ENCODE peak calls at places on chromosome X, in six cellular contexts. One of them, this sample, is unnamed.

GRCh38 chrX:71098302-71098701 is 2.7 kb downstream of the FOXO4 start:
- DNase-seq in Karpas-422: peak
- DNase-seq in mucosa of descending colon: peak
- DNase-seq in left lung: peak
- DNase-seq in adrenal gland: peak
- DNase-seq in GM23248: peak
- DNase-seq in this sample: peak

GRCh38 chrX:100606753-100607152 is 22.0 kb downstream of the TNMD start:
- DNase-seq in Karpas-422: no peak
- DNase-seq in mucosa of descending colon: no peak
- DNase-seq in left lung: no peak
- DNase-seq in adrenal gland: no peak
- DNase-seq in GM23248: no peak
- DNase-seq in this sample: no peak

GRCh38 chrX:141903400-141904155 is at the start of gene MAGEC1:
- DNase-seq in Karpas-422: no peak
- DNase-seq in mucosa of descending colon: no peak
- DNase-seq in left lung: no peak
- DNase-seq in adrenal gland: no peak
- DNase-seq in GM23248: no peak
- DNase-seq in this sample: no peak

GRCh38 chrX:139734996-139735395 is 27.0 kb upstream of the MCF2 start:
- DNase-seq in Karpas-422: no peak
- DNase-seq in mucosa of descending colon: no peak
- DNase-seq in left lung: no peak
- DNase-seq in adrenal gland: no peak
- DNase-seq in GM23248: no peak
- DNase-seq in this sample: no peak

GRCh38 chrX:104750146-104750699 is 184.2 kb downstream of the IL1RAPL2 start:
- DNase-seq in Karpas-422: no peak
- DNase-seq in mucosa of descending colon: no peak
- DNase-seq in left lung: no peak
- DNase-seq in adrenal gland: no peak
- DNase-seq in GM23248: no peak
- DNase-seq in this sample: no peak

GRCh38 chrX:22135171-22135711 is 103.1 kb downstream of the PHEX start:
- DNase-seq in Karpas-422: no peak
- DNase-seq in mucosa of descending colon: no peak
- DNase-seq in left lung: no peak
- DNase-seq in adrenal gland: no peak
- DNase-seq in GM23248: peak
- DNase-seq in this sample: no peak

GRCh38 chrX:2910109-2910508 is 19.0 kb downstream of the ARSD start:
- DNase-seq in Karpas-422: no peak
- DNase-seq in mucosa of descending colon: no peak
- DNase-seq in left lung: no peak
- DNase-seq in adrenal gland: no peak
- DNase-seq in GM23248: no peak
- DNase-seq in this sample: no peak

GRCh38 chrX:8579602-8580001 is 115.0 kb downstream of the VCX3B start:
- DNase-seq in Karpas-422: no peak
- DNase-seq in mucosa of descending colon: no peak
- DNase-seq in left lung: peak
- DNase-seq in adrenal gland: no peak
- DNase-seq in GM23248: no peak
- DNase-seq in this sample: no peak

GRCh38 chrX:53556868-53557267 is 122.7 kb upstream of the HSD17B10 start:
- DNase-seq in Karpas-422: no peak
- DNase-seq in mucosa of descending colon: no peak
- DNase-seq in left lung: no peak
- DNase-seq in adrenal gland: no peak
- DNase-seq in GM23248: no peak
- DNase-seq in this sample: no peak

GRCh38 chrX:96102997-96103396 is 581.6 kb upstream of the DIAPH2 start:
- DNase-seq in Karpas-422: no peak
- DNase-seq in mucosa of descending colon: no peak
- DNase-seq in left lung: peak
- DNase-seq in adrenal gland: no peak
- DNase-seq in GM23248: no peak
- DNase-seq in this sample: no peak

GRCh38 chrX:72498782-72499181 is 73.9 kb downstream of the HDAC8 start:
- DNase-seq in Karpas-422: peak
- DNase-seq in mucosa of descending colon: no peak
- DNase-seq in left lung: no peak
- DNase-seq in adrenal gland: no peak
- DNase-seq in GM23248: no peak
- DNase-seq in this sample: no peak

GRCh38 chrX:23317799-23318724 is 16.6 kb upstream of the PTCHD1 start:
- DNase-seq in Karpas-422: peak
- DNase-seq in mucosa of descending colon: no peak
- DNase-seq in left lung: no peak
- DNase-seq in adrenal gland: no peak
- DNase-seq in GM23248: peak
- DNase-seq in this sample: peak

GRCh38 chrX:118360429-118361125 is 14.7 kb downstream of the WDR44 start:
- DNase-seq in Karpas-422: peak
- DNase-seq in mucosa of descending colon: no peak
- DNase-seq in left lung: no peak
- DNase-seq in adrenal gland: no peak
- DNase-seq in GM23248: peak
- DNase-seq in this sample: no peak

GRCh38 chrX:100946521-100946920 is 17.8 kb upstream of the XKRX start:
- DNase-seq in Karpas-422: no peak
- DNase-seq in mucosa of descending colon: no peak
- DNase-seq in left lung: no peak
- DNase-seq in adrenal gland: no peak
- DNase-seq in GM23248: peak
- DNase-seq in this sample: no peak

GRCh38 chrX:66931713-66932112 is 292.8 kb upstream of the EDA2R start:
- DNase-seq in Karpas-422: no peak
- DNase-seq in mucosa of descending colon: no peak
- DNase-seq in left lung: no peak
- DNase-seq in adrenal gland: no peak
- DNase-seq in GM23248: no peak
- DNase-seq in this sample: no peak

GRCh38 chrX:73839152-73839551 is 276.2 kb downstream of the CHIC1 start:
- DNase-seq in Karpas-422: no peak
- DNase-seq in mucosa of descending colon: no peak
- DNase-seq in left lung: no peak
- DNase-seq in adrenal gland: no peak
- DNase-seq in GM23248: no peak
- DNase-seq in this sample: no peak

GRCh38 chrX:136209016-136209738 is 42.0 kb downstream of the MAP7D3 start:
- DNase-seq in Karpas-422: peak
- DNase-seq in mucosa of descending colon: peak
- DNase-seq in left lung: no peak
- DNase-seq in adrenal gland: peak
- DNase-seq in GM23248: peak
- DNase-seq in this sample: no peak

GRCh38 chrX:51855698-51856097 is 37.7 kb upstream of the MAGED1 start:
- DNase-seq in Karpas-422: no peak
- DNase-seq in mucosa of descending colon: no peak
- DNase-seq in left lung: no peak
- DNase-seq in adrenal gland: no peak
- DNase-seq in GM23248: no peak
- DNase-seq in this sample: no peak

GRCh38 chrX:1609759-1610158 is 5.1 kb upstream of the ASMT start:
- DNase-seq in Karpas-422: no peak
- DNase-seq in mucosa of descending colon: no peak
- DNase-seq in left lung: no peak
- DNase-seq in adrenal gland: no peak
- DNase-seq in GM23248: no peak
- DNase-seq in this sample: no peak

GRCh38 chrX:103101280-103102042 is 8.5 kb upstream of the NXF3 start:
- DNase-seq in Karpas-422: no peak
- DNase-seq in mucosa of descending colon: no peak
- DNase-seq in left lung: no peak
- DNase-seq in adrenal gland: peak
- DNase-seq in GM23248: no peak
- DNase-seq in this sample: no peak

GRCh38 chrX:2788980-2789379 is 37.1 kb downstream of the XG start:
- DNase-seq in Karpas-422: no peak
- DNase-seq in mucosa of descending colon: no peak
- DNase-seq in left lung: no peak
- DNase-seq in adrenal gland: no peak
- DNase-seq in GM23248: no peak
- DNase-seq in this sample: no peak

GRCh38 chrX:12901486-12901885 is 4.9 kb upstream of the TLR8 start:
- DNase-seq in Karpas-422: peak
- DNase-seq in mucosa of descending colon: peak
- DNase-seq in left lung: peak
- DNase-seq in adrenal gland: peak
- DNase-seq in GM23248: peak
- DNase-seq in this sample: peak

GRCh38 chrX:131063613-131064012 is 5.5 kb downstream of the ARHGAP36 start:
- DNase-seq in Karpas-422: no peak
- DNase-seq in mucosa of descending colon: no peak
- DNase-seq in left lung: no peak
- DNase-seq in adrenal gland: no peak
- DNase-seq in GM23248: no peak
- DNase-seq in this sample: no peak

DNA sequence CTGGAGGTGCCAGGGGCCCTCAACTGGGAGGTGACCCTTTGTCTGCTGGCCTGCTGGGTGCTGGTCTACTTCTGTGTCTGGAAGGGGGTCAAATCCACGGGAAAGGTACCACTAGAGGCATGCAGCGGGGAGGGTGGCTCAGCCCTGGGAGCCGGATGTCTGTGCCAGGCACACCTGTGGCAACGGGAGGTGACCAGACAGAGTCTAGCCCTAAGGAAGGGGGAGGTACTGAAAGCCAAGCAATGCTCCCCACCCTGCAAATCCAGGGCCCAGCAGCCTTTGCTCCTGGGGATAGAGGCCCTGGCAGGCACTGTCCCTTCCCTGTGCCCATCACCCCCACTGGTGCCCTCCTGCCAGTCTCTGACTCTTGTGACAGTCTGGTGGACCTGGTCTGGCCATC is 4.3 kb downstream of the SLC6A8 start:
- DNase-seq in Karpas-422: no peak
- DNase-seq in mucosa of descending colon: no peak
- DNase-seq in left lung: no peak
- DNase-seq in adrenal gland: no peak
- DNase-seq in GM23248: no peak
- DNase-seq in this sample: no peak
- H3K4me3 ChIP-seq in Karpas-422: no peak
- H3K4me3 ChIP-seq in mucosa of descending colon: no peak
- H3K4me3 ChIP-seq in left lung: no peak
- H3K4me3 ChIP-seq in adrenal gland: no peak
- H3K4me3 ChIP-seq in GM23248: no peak
- H3K4me3 ChIP-seq in this sample: no peak

DNA sequence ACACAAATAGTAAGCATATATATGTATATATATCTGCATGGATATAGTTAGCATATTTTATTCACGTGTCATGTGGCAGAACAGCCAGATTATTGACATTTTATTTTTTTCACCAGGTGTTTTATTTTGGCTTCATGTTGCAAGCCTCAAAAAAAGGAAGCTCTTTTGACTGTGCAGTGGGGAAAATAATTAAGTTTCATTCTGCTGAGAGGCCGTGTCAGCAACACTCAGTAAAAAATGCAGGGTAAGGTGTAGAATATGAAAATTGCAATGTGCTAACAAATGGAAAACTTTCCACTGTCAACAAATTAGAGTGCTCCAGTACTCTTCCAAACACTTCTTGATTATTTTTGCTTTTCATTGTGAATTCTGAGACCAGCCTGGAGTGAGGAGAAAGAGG is 511.5 kb downstream of the GLUD2 start:
- DNase-seq in Karpas-422: no peak
- DNase-seq in mucosa of descending colon: no peak
- DNase-seq in left lung: no peak
- DNase-seq in adrenal gland: no peak
- DNase-seq in GM23248: no peak
- DNase-seq in this sample: no peak
- H3K4me3 ChIP-seq in Karpas-422: no peak
- H3K4me3 ChIP-seq in mucosa of descending colon: no peak
- H3K4me3 ChIP-seq in left lung: no peak
- H3K4me3 ChIP-seq in adrenal gland: no peak
- H3K4me3 ChIP-seq in GM23248: no peak
- H3K4me3 ChIP-seq in this sample: no peak

GRCh38 chrX:106612403-106612789 is 618 bp downstream of the RADX start:
- DNase-seq in Karpas-422: no peak
- DNase-seq in mucosa of descending colon: no peak
- DNase-seq in left lung: no peak
- DNase-seq in adrenal gland: no peak
- DNase-seq in GM23248: peak
- DNase-seq in this sample: no peak

GRCh38 chrX:106615041-106615440 is 3.3 kb downstream of the RADX start:
- DNase-seq in Karpas-422: no peak
- DNase-seq in mucosa of descending colon: no peak
- DNase-seq in left lung: no peak
- DNase-seq in adrenal gland: no peak
- DNase-seq in GM23248: no peak
- DNase-seq in this sample: no peak

GRCh38 chrX:106613277-106613676 is 1.5 kb downstream of the RADX start:
- DNase-seq in Karpas-422: peak
- DNase-seq in mucosa of descending colon: no peak
- DNase-seq in left lung: no peak
- DNase-seq in adrenal gland: no peak
- DNase-seq in GM23248: no peak
- DNase-seq in this sample: no peak

GRCh38 chrX:106611323-106611681 is 476 bp upstream of the RADX start:
- DNase-seq in Karpas-422: no peak
- DNase-seq in mucosa of descending colon: no peak
- DNase-seq in left lung: no peak
- DNase-seq in adrenal gland: no peak
- DNase-seq in GM23248: peak
- DNase-seq in this sample: no peak

GRCh38 chrX:106611682-106612402 is at the start of gene RADX:
- DNase-seq in Karpas-422: peak
- DNase-seq in mucosa of descending colon: peak
- DNase-seq in left lung: peak
- DNase-seq in adrenal gland: peak
- DNase-seq in GM23248: peak
- DNase-seq in this sample: peak
- H3K4me3 ChIP-seq in Karpas-422: peak
- H3K4me3 ChIP-seq in mucosa of descending colon: no peak
- H3K4me3 ChIP-seq in left lung: peak
- H3K4me3 ChIP-seq in adrenal gland: peak
- H3K4me3 ChIP-seq in GM23248: peak
- H3K4me3 ChIP-seq in this sample: peak

DNA sequence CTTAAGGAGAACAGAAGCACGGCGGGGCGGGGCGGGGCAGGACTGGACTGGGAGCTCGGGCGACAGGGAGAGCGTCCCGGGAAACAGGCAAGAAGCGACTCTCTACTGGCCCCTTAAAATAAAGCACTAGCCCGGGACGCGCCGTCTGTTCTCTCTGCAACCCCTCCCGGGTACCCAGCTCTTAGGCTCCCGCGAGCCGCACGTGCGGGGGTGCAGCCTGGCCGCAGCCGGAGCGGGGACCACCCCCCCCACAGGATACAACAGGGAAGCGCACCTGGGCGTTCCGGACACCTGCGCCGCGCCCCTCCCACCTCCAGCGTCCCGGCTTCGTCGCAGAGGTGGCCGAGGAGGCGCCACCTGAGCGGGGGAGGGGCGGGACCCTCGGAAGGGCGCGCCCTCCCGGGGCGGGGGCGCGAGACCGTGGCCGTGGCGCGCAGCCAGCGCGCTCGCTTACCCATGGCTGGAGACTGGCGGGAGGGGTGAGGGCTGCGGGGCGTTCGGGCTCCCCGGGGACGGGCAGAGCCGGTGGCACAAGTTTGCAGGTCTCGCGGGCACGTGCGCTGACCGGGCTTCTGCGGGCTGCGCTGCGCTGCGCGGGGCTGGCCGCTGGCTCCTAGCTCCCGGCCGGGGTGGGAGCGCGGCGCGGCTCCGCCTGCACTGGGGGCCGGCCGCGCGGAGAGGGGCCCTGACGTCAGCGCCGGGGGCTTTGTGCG is 91.5 kb downstream of the GEMIN8 start:
- DNase-seq in Karpas-422: no peak
- DNase-seq in mucosa of descending colon: peak
- DNase-seq in left lung: no peak
- DNase-seq in adrenal gland: no peak
- DNase-seq in GM23248: peak
- DNase-seq in this sample: no peak
- H3K4me3 ChIP-seq in Karpas-422: no peak
- H3K4me3 ChIP-seq in mucosa of descending colon: no peak
- H3K4me3 ChIP-seq in left lung: peak
- H3K4me3 ChIP-seq in adrenal gland: peak
- H3K4me3 ChIP-seq in GM23248: peak
- H3K4me3 ChIP-seq in this sample: no peak

This sample was measured in Jurkat, Clone E6-1.